ENCODE peak calls at places on chromosomes 3 and 15, in five cellular contexts. A is IMR-90, L is upper lobe of left lung, K is body of pancreas, I is A549. H is an unnamed sample.

GRCh38 chr3:186976802-186977201 is 46.5 kb downstream of the ST6GAL1 start:
- DNase-seq in A (no peak), L (no peak), K (no peak), I (no peak), H (no peak)

GRCh38 chr3:194370753-194371152 is 1.2 kb upstream of the LRRC15 start:
- DNase-seq in A (no peak), L (no peak), K (no peak), I (no peak), H (no peak)

GRCh38 chr3:12507871-12508281 is 23.6 kb downstream of the TSEN2 start:
- DNase-seq in A (peak), L (no peak), K (no peak), I (no peak), H (no peak)

GRCh38 chr3:159158213-159158612 is 356.4 kb downstream of the MFSD1 start:
- DNase-seq in A (no peak), L (no peak), K (no peak), I (no peak), H (no peak)

GRCh38 chr3:38476157-38476756 is 19.9 kb upstream of the EXOG start:
- DNase-seq in A (no peak), L (no peak), K (no peak), I (no peak), H (peak)

GRCh38 chr3:155202626-155203025 is 90.9 kb downstream of the STRIT1 start:
- DNase-seq in A (peak), L (no peak), K (no peak), I (no peak), H (no peak)

GRCh38 chr3:24508423-24508839 is 13.8 kb upstream of the THRB start:
- DNase-seq in A (no peak), L (no peak), K (no peak), I (no peak), H (no peak)

GRCh38 chr3:103052236-103052830 is 617.5 kb downstream of the ZPLD1 start:
- DNase-seq in A (no peak), L (peak), K (peak), I (no peak), H (no peak)

GRCh38 chr3:10344147-10344943 is 23.4 kb upstream of the SEC13 start:
- DNase-seq in A (peak), L (no peak), K (peak), I (peak), H (no peak)

GRCh38 chr3:5030152-5030551 is 50.9 kb downstream of the BHLHE40 start:
- DNase-seq in A (no peak), L (no peak), K (no peak), I (no peak), H (no peak)

GRCh38 chr3:151881137-151881536 is 7.7 kb downstream of the SUCNR1 start:
- DNase-seq in A (no peak), L (no peak), K (no peak), I (no peak), H (no peak)

GRCh38 chr3:126424039-126424717 is 29.5 kb downstream of the CFAP100 start:
- DNase-seq in A (no peak), L (no peak), K (no peak), I (no peak), H (no peak)

GRCh38 chr3:171183042-171183441 is 156.5 kb upstream of the SLC2A2 start:
- DNase-seq in A (peak), L (no peak), K (peak), I (peak), H (no peak)

GRCh38 chr3:179558742-179559364 is 3.9 kb upstream of the ACTL6A start:
- DNase-seq in A (peak), L (peak), K (peak), I (peak), H (no peak)

GRCh38 chr15:33706173-33706572 is 262.1 kb upstream of the CHRM5 start:
- DNase-seq in A (no peak), L (no peak), K (no peak), I (no peak), H (no peak)

GRCh38 chr3:128550471-128551126 is 57.6 kb upstream of the GATA2 start:
- DNase-seq in A (no peak), L (no peak), K (no peak), I (no peak), H (peak)

GRCh38 chr3:155664922-155665695 is 79.8 kb downstream of the PLCH1 start:
- DNase-seq in A (peak), L (peak), K (peak), I (peak), H (no peak)

GRCh38 chr15:42073418-42073817 is 20.9 kb downstream of the PLA2G4D start:
- DNase-seq in A (no peak), L (no peak), K (no peak), I (no peak), H (no peak)

GRCh38 chr3:119293761-119294401 is at the start of gene ARHGAP31:
- DNase-seq in A (peak), L (peak), K (peak), I (peak), H (peak)

GRCh38 chr15:90994059-90994416 is 297 bp downstream of the PRC1 start:
- DNase-seq in A (no peak), L (peak), K (no peak), I (no peak), H (no peak)

GRCh38 chr3:161548301-161548700 is 51.7 kb downstream of the OTOL1 start:
- DNase-seq in A (no peak), L (no peak), K (no peak), I (no peak), H (no peak)

GRCh38 chr15:45224596-45225217 is 27.3 kb upstream of the SLC28A2 start:
- DNase-seq in A (no peak), L (no peak), K (no peak), I (no peak), H (no peak)

GRCh38 chr15:77746254-77747174 is 113.8 kb upstream of the LINGO1 start:
- DNase-seq in A (no peak), L (no peak), K (no peak), I (no peak), H (no peak)

GRCh38 chr3:113185436-113185835 is 25.9 kb upstream of the BOC start:
- DNase-seq in A (no peak), L (no peak), K (no peak), I (no peak), H (peak)

GRCh38 chr3:44030690-44031344 is 210.9 kb upstream of the TOPAZ1 start:
- DNase-seq in A (no peak), L (no peak), K (no peak), I (no peak), H (no peak)

DNA sequence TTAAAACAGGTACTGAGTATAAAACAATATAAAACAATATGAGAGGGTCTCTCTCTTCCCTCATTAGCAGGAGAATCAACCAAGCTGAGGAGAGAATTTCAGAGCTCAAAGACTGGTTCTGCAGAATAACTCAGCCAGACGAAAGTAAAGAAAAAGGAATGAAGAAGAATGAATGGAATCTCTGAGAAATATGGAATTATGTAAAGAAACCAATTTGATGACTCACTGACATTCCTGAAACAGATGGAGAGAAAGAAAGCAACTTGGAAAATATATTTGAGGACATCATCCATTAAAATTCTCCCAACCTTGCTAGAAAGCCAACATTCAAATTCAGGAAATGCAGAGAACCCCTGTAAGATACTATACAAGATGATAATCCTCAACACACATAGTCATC is 630.9 kb downstream of the PYDC2 start:
- DNase-seq in A (peak), L (no peak), K (no peak), I (no peak), H (no peak)
- H3K27ac ChIP-seq in A (no peak), L (no peak), K (no peak), I (no peak), H (no peak)

GRCh38 chr3:42515976-42516375 is 13.5 kb downstream of the VIPR1 start:
- DNase-seq in A (no peak), L (no peak), K (no peak), I (no peak), H (no peak)

GRCh38 chr3:42517143-42517542 is 14.7 kb downstream of the VIPR1 start:
- DNase-seq in A (no peak), L (no peak), K (no peak), I (no peak), H (no peak)

GRCh38 chr3:42514876-42515275 is 12.4 kb downstream of the VIPR1 start:
- DNase-seq in A (no peak), L (no peak), K (no peak), I (no peak), H (no peak)

GRCh38 chr3:42515391-42515916 is 13.0 kb downstream of the VIPR1 start:
- DNase-seq in A (no peak), L (no peak), K (peak), I (no peak), H (no peak)

GRCh38 chr3:42516443-42516842 is 14.0 kb downstream of the VIPR1 start:
- DNase-seq in A (no peak), L (peak), K (no peak), I (no peak), H (no peak)
- TF ChIP-seq POLR2A in A (no peak), L (peak), K (no peak), I (no peak), H (no peak)

DNA sequence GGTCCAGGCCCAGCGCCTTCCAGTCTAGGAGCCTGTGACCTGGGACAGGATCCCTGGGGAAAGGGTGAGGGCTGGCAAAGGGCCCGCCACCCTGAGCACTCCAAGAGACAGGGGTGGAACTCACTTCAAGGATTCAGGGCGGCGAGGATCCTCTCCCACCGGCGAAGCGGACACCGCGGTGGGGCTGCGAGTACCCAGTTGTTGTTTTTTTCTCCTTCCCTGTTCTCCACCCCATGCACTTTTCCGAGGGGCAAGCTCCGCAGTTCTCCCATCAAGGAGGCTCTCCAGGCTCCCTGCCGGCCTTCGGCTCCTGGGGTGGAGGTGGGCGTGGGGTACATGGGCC is 387 bp upstream of the PAQR5 start:
- DNase-seq in A (no peak), L (no peak), K (no peak), I (no peak), H (no peak)
- H3K27ac ChIP-seq in A (no peak), L (peak), K (peak), I (peak), H (no peak)

GRCh38 chr3:153818338-153818737 is 302.9 kb upstream of the ARHGEF26 start:
- DNase-seq in A (no peak), L (no peak), K (no peak), I (no peak), H (no peak)
- TF ChIP-seq POLR2A in A (no peak), L (no peak), K (no peak), I (no peak), H (no peak)

DNA sequence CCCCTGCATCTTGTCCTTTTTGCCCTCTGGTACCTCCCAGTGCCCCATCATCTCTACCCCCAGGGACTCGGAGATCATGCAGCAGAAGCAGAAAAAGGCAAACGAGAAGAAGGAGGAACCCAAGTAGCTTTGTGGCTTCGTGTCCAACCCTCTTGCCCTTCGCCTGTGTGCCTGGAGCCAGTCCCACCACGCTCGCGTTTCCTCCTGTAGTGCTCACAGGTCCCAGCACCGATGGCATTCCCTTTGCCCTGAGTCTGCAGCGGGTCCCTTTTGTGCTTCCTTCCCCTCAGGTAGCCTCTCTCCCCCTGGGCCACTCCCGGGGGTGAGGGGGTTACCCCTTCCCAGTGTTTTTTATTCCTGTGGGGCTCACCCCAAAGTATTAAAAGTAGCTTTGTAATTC is 1.5 kb downstream of the SERF2 start:
- DNase-seq in A (no peak), L (no peak), K (no peak), I (no peak), H (no peak)
- H3K27ac ChIP-seq in A (peak), L (peak), K (peak), I (peak), H (peak)

H was measured in esophagus muscularis mucosa.